ENCODE peak calls at places on chromosomes 3 and 15, in five cellular contexts. L, X, R, U and V are unnamed samples.

GRCh38 chr15:101372149-101372577 is 77.1 kb upstream of the SNRPA1 start:
- DNase-seq in R (no peak), U (no peak), L (peak; percentile 64), X (peak; percentile 67), V (no peak)

GRCh38 chr15:101131489-101132389 is 120.1 kb downstream of the CHSY1 start:
- DNase-seq in L (no peak), X (no peak), U (no peak), R (no peak), V (no peak)

GRCh38 chr3:152402698-152403456 is 134.1 kb downstream of the MBNL1 start:
- DNase-seq in L (peak; percentile 24), U (peak; percentile 18), R (no peak), X (no peak), V (no peak)

GRCh38 chr3:48516571-48516970 is 12.6 kb upstream of the SHISA5 start:
- DNase-seq in R (no peak), X (no peak), U (no peak), L (no peak), V (no peak)

GRCh38 chr15:51793521-51793920 is 35.9 kb upstream of the TMOD3 start:
- DNase-seq in R (no peak), L (no peak), X (peak; percentile 89), U (no peak), V (no peak)

GRCh38 chr15:42387603-42388002 is 28.3 kb downstream of the CAPN3 start:
- DNase-seq in R (no peak), L (no peak), X (no peak), U (no peak), V (no peak)

GRCh38 chr3:106811376-106811775 is 565.9 kb upstream of the CCDC54 start:
- DNase-seq in U (no peak), R (no peak), X (peak; percentile 85), L (peak; percentile 88), V (no peak)

GRCh38 chr3:147630921-147631320 is 221.8 kb downstream of the ZIC1 start:
- DNase-seq in U (no peak), R (no peak), X (no peak), L (no peak), V (no peak)

GRCh38 chr3:163019260-163019659 is 1522.7 kb downstream of the OTOL1 start:
- DNase-seq in L (no peak), U (no peak), X (no peak), R (no peak), V (no peak)
- H3K4me3 ChIP-seq in L (no peak overlapping the region), U (no peak overlapping the region), X (no peak overlapping the region), R (no peak overlapping the region), V (no peak overlapping the region)

GRCh38 chr15:100042558-100042957 is 299.2 kb downstream of the ADAMTS17 start:
- DNase-seq in R (no peak), L (peak; percentile 10), U (no peak), X (no peak), V (no peak)

GRCh38 chr15:100041380-100041779 is 300.4 kb downstream of the ADAMTS17 start:
- DNase-seq in R (no peak), U (no peak), X (no peak), L (no peak), V (no peak)

GRCh38 chr15:100039994-100040393 is 301.8 kb downstream of the ADAMTS17 start:
- DNase-seq in U (no peak), X (no peak), L (no peak), R (no peak), V (no peak)

GRCh38 chr15:100043069-100043641 is 298.6 kb downstream of the ADAMTS17 start:
- DNase-seq in U (no peak), X (peak; percentile 53), R (no peak), L (peak; percentile 57), V (no peak)

GRCh38 chr15:100043732-100044131 is 298.0 kb downstream of the ADAMTS17 start:
- DNase-seq in L (no peak), X (no peak), R (no peak), U (no peak), V (no peak)
- H3K4me3 ChIP-seq in L (no peak overlapping the region), X (no peak overlapping the region), R (no peak overlapping the region), U (no peak overlapping the region), V (no peak overlapping the region)

GRCh38 chr3:73766599-73767378 is 142.0 kb upstream of the PDZRN3 start:
- DNase-seq in X (peak; percentile 98), L (peak; percentile 80), R (no peak), U (no peak), V (no peak)
- H3K4me3 ChIP-seq in X (peak overlapping the region; percentile 59), L (peak overlapping the region; percentile 37), R (no peak overlapping the region), U (no peak overlapping the region), V (no peak overlapping the region)

GRCh38 chr3:176799675-176800074 is 397.6 kb downstream of the TBL1XR1 start:
- DNase-seq in U (no peak), R (no peak), X (no peak), L (no peak), V (no peak)
- H3K4me3 ChIP-seq in U (no peak overlapping the region), R (no peak overlapping the region), X (no peak overlapping the region), L (no peak overlapping the region), V (no peak overlapping the region)

DNA sequence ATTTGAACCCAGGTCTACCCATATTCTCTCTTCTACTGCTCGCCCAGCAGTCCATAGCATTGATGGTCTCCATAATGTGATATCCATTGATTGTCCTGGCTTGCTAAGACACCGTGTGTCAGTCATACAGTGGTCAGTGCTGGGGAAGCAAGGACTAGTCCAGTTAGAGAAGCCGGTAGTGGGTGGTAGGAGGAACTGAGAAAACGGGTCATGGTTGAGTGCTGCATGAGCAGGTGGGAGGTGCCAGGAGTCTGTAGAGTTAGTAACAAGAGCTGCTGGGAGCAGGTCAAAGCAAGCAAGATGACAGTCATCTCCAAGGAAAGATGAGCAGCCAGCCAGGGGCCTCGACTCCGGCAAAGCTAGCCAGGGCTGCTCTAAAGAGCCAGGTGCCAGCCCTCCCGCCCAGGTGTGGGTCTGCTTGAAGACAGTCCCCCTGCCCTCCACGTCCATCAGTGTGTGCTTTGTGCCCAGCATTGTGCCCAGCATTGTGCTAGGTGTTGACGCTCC is 29.5 kb upstream of the USP3 start:
- DNase-seq in L (no peak), R (no peak), X (no peak), U (no peak), V (no peak)
- H3K4me3 ChIP-seq in L (no peak overlapping the region), R (no peak overlapping the region), X (no peak overlapping the region), U (no peak overlapping the region), V (no peak overlapping the region)

GRCh38 chr3:184262927-184263179 is 1.5 kb upstream of the CAMK2N2 start:
- DNase-seq in R (no peak), X (no peak), U (no peak), L (no peak), V (no peak)
- H3K4me3 ChIP-seq in R (peak overlapping the region; percentile 84), X (no peak overlapping the region), U (no peak overlapping the region), L (no peak overlapping the region), V (peak overlapping the region; percentile 88)

GRCh38 chr15:70033109-70033508 is 64.6 kb downstream of the TLE3 start:
- DNase-seq in L (no peak), R (no peak), U (no peak), X (no peak), V (no peak)
- H3K4me3 ChIP-seq in L (no peak overlapping the region), R (no peak overlapping the region), U (no peak overlapping the region), X (no peak overlapping the region), V (no peak overlapping the region)

GRCh38 chr3:164049836-164050235 is 1028.5 kb downstream of the SI start:
- DNase-seq in U (no peak), R (no peak), X (no peak), L (no peak), V (no peak)
- H3K4me3 ChIP-seq in U (no peak overlapping the region), R (no peak overlapping the region), X (no peak overlapping the region), L (no peak overlapping the region), V (no peak overlapping the region)

DNA sequence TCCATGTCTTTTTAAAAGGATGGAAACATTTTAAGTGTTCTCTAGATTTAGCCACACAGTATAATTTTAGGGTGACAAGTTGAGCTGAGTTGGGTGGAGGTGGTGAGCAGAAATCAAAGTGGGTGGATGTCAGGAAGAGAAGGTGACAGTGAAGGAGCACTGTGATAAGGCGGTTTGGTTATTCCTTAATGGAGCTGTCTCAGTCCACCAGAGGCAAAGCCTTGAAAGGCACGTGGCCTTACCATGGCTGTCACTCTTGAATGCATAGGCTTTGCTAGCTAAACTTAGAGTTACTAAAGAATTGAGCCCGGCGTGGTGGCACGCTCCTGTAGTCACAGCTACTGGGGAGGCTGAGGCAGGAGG is 615 bp upstream of the TTLL13 start:
- DNase-seq in L (no peak), R (no peak), U (no peak), X (no peak), V (no peak)
- H3K4me3 ChIP-seq in L (no peak overlapping the region), R (peak overlapping the region; percentile 75), U (no peak overlapping the region), X (no peak overlapping the region), V (no peak overlapping the region)

GRCh38 chr3:137032465-137033120 is 74.8 kb downstream of the IL20RB start:
- DNase-seq in L (peak; percentile 76), R (peak; percentile 89), X (peak; percentile 84), U (peak; percentile 54), V (peak; percentile 96)
- H3K4me3 ChIP-seq in L (peak overlapping the region; percentile 41), R (peak overlapping the region; percentile 55), X (peak overlapping the region; percentile 63), U (peak overlapping the region; percentile 47), V (peak overlapping the region; percentile 18)